ENCODE peak calls at places on chromosomes 1 and 21, in seven cellular contexts. N, E, Y, P, C, T and X are unnamed samples.
A peak's percentile ranks its signal among the peaks of the same experiment; 100 is the strongest.

GRCh38 chr1:160855181-160855981 is 7.3 kb downstream of the CD244 start:
- DNase-seq in T (no peak), N (no peak), E (no peak), P (no peak), C (peak; percentile 33), Y (no peak), X (no peak)

GRCh38 chr21:36904093-36904666 is 62.3 kb downstream of the HLCS start:
- DNase-seq in T (no peak), P (no peak), Y (no peak), C (no peak), E (no peak), N (no peak), X (no peak)

GRCh38 chr1:15344800-15345710 is 64.6 kb upstream of the EFHD2 start:
- DNase-seq in N (no peak), E (no peak), C (no peak), P (no peak), Y (no peak), T (peak; percentile 40), X (no peak)

GRCh38 chr1:164967300-164967699 is 389.2 kb downstream of the LMX1A start:
- DNase-seq in T (no peak), P (no peak), N (no peak), Y (no peak), C (no peak), E (no peak), X (no peak)

GRCh38 chr1:11492235-11492634 is 13.3 kb downstream of the DISP3 start:
- DNase-seq in Y (no peak), C (no peak), E (no peak), N (no peak), P (no peak), T (no peak), X (no peak)

GRCh38 chr1:53440633-53441032 is 18.6 kb upstream of the DMRTB1 start:
- DNase-seq in T (no peak), C (no peak), P (no peak), N (no peak), E (no peak), Y (no peak), X (no peak)

GRCh38 chr1:92486251-92487077 is at the start of gene GFI1:
- DNase-seq in N (peak; percentile 32), Y (no peak), T (peak; percentile 29), E (no peak), P (no peak), C (peak; percentile 44), X (peak; percentile 48)

GRCh38 chr21:42398414-42399030 is 2.7 kb upstream of the TMPRSS3 start:
- DNase-seq in T (no peak), E (no peak), Y (no peak), P (no peak), C (no peak), N (no peak), X (no peak)

GRCh38 chr1:235834620-235835019 is 32.1 kb downstream of the LYST start:
- DNase-seq in E (no peak), C (no peak), P (no peak), N (no peak), Y (no peak), T (no peak), X (no peak)

GRCh38 chr1:85224734-85225623 is 24.2 kb upstream of the SYDE2 start:
- DNase-seq in Y (no peak), C (no peak), E (no peak), T (peak; percentile 20), P (peak; percentile 73), N (peak; percentile 27), X (no peak)

GRCh38 chr1:85228952-85229351 is 28.1 kb upstream of the SYDE2 start:
- DNase-seq in Y (no peak), N (no peak), P (no peak), C (no peak), E (no peak), T (no peak), X (no peak)

GRCh38 chr1:85223334-85223733 is 22.5 kb upstream of the SYDE2 start:
- DNase-seq in Y (no peak), P (no peak), T (no peak), C (no peak), N (no peak), E (no peak), X (no peak)

GRCh38 chr1:85229574-85230097 is 28.8 kb upstream of the SYDE2 start:
- DNase-seq in N (no peak), P (peak; percentile 30), E (peak; percentile 5), Y (no peak), C (no peak), T (no peak), X (no peak)

DNA sequence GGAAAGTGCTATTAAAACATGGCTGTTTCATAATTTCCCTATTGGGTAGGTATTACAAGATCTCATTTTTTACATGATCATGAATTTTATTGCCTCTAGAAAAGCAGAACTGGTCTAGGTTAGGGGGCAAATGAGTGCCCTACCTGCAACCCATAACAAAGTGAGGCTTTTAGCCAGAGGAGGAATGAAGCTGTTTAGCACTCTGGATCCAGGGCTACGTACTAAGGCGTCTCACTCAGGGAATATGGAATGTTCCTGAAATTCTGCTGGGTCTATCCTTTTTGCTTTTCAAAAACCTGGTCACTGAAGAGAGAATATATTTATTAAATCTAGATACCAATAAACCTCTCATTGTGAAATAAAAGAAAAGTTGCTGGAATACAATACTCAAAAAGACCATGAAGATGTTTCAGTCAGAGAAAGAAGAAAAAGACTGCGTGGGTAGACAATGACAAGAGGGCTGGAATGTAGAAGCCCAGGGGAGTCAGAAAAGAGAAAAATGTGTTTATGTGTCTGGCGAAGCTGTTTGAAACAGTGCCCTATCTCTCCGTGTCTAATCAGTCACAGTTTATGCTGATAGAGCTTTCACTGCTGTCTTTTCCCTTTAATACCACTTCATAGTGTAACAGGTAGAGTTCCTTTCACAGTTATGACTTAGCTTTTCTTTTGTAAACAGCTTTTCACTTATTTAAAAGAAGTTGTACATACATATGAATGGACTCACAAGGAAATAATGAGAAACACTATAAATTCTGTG is 25.0 kb upstream of the SYDE2 start:
- DNase-seq in T (no peak), P (no peak), N (no peak), E (no peak), C (no peak), Y (no peak), X (no peak)
- H3K4me3 ChIP-seq in T (no peak overlapping the region), P (peak overlapping the region; percentile 45), N (no peak overlapping the region), E (no peak overlapping the region), C (no peak overlapping the region), Y (peak overlapping the region; percentile 5), X (no peak overlapping the region)

DNA sequence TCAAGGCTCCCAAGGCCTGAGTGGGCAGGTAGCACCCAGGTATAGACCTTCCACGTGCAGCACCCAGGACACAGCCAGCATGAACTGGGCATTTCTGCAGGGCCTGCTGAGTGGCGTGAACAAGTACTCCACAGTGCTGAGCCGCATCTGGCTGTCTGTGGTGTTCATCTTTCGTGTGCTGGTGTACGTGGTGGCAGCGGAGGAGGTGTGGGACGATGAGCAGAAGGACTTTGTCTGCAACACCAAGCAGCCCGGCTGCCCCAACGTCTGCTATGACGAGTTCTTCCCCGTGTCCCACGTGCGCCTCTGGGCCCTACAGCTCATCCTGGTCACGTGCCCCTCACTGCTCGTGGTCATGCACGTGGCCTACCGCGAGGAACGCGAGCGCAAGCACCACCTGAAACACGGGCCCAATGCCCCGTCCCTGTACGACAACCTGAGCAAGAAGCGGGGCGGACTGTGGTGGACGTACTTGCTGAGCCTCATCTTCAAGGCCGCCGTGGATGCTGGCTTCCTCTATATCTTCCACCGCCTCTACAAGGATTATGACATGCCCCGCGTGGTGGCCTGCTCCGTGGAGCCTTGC is 1.7 kb downstream of the GJB4 start:
- DNase-seq in N (no peak), P (no peak), C (no peak), T (no peak), E (no peak), Y (no peak), X (no peak)
- H3K4me1 ChIP-seq in N (no peaks in the 10 kb centered on the region), P (peaks cover 51% of the 10 kb centered on the region), C (no peaks in the 10 kb centered on the region), T (no peaks in the 10 kb centered on the region), E (no peaks in the 10 kb centered on the region), Y (no peaks in the 10 kb centered on the region), X (no peaks in the 10 kb centered on the region)

DNA sequence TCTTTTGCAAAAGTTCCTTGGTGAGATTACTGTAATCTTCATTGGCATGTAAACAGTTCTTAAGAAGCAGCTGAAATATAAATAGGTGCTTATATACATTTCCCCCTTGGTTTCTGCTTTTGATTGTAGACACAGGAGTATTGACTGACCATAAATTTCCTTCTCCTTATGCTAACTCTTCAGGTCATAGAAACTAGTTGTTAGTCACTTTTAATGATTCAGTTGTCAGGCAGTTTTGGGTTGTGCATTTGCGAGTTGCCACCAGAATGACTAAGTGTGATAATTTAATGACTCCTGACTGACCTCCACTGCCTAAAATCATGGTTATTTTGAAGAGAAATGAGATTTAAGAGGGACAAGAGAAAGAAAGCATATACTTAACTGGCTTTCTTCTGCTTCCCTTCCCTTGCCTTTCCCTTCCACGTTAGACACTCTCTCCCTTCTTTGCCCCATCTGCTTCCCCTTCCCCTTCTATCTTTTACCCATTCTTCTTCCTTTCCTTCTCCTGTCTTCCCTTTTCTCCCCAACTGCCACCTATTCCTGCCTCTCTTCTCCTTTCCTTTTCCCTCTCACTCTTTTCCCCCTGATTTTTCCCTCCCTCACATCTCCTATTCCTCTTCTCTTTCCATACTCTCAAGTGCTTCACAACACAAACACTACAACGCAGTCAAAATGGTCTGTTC is 12.3 kb downstream of the ZMPSTE24 start:
- DNase-seq in C (no peak), E (no peak), Y (no peak), P (no peak), T (no peak), N (no peak), X (no peak)
- H3K27ac ChIP-seq in C (no peak overlapping the region), E (no peak overlapping the region), Y (no peak overlapping the region), P (no peak overlapping the region), T (peak overlapping the region; percentile 22), N (no peak overlapping the region), X (no peak overlapping the region)

GRCh38 chr1:115089443-115090340 is at the start of gene TSPAN2:
- DNase-seq in T (peak; percentile 84), E (peak; percentile 26), P (peak; percentile 78), N (peak; percentile 74), C (peak; percentile 66), Y (peak; percentile 95), X (peak; percentile 34)

GRCh38 chr1:115086176-115086830 is 3.0 kb downstream of the TSPAN2 start:
- DNase-seq in Y (no peak), E (no peak), T (no peak), P (no peak), C (no peak), N (no peak), X (no peak)

GRCh38 chr1:115088871-115089442 is 346 bp downstream of the TSPAN2 start:
- DNase-seq in C (peak; percentile 9), Y (no peak), E (no peak), N (no peak), T (no peak), P (no peak), X (no peak)

GRCh38 chr1:115090547-115090946 is 1.2 kb upstream of the TSPAN2 start:
- DNase-seq in T (peak; percentile 31), P (no peak), C (no peak), N (peak; percentile 32), E (no peak), Y (no peak), X (peak; percentile 25)

DNA sequence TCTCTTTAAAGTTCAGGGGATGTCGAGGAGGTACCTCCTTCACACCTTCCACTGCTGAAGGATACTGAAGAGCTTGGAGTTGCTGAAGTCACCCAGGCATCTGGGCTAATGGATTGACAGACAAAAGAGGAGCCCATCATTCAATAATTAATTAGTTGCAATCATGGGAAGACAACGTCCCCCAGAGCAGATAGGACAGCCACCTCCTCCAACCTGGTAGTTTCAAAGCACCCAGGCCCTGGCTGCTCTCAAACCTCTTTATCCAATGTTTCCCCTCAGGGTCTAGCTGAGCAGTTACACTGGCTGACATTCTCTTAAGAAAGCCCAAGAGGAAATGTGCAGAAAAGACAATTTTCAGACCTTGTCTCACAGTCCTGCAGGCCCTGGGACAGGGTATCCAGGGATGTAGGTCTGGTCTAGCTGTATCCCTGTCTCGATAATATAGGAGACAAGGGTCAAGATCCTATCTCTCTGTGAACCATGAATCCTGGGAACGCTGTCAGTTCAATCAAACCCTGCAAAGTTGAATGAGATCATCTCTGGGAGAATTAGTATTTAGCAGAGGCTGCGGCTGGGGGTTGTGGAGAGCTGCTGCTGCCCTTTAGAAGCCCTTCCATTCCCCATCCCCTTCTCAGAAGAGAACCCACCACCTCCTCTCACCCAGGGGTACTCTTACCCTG is 1.0 kb downstream of the TSPAN2 start:
- DNase-seq in E (no peak), N (no peak), P (no peak), Y (no peak), T (no peak), C (no peak), X (no peak)
- H3K4me3 ChIP-seq in E (no peak overlapping the region), N (no peak overlapping the region), P (peak overlapping the region; percentile 94), Y (peak overlapping the region; percentile 82), T (peak overlapping the region; percentile 84), C (peak overlapping the region; percentile 58), X (peak overlapping the region; percentile 50)